ENCODE peak calls at places on chromosomes 7 and 10, in four cellular contexts. R is hepatocyte, Z is stomach, U is colonic mucosa. F is an unnamed sample.

GRCh38 chr10:3147117-3147820 is 25.3 kb downstream of the PITRM1 start:
- DNase-seq in U (no peak), R (no peak), Z (no peak), F (no peak)

GRCh38 chr10:48509061-48509772 is 95.7 kb downstream of the ARHGAP22 start:
- DNase-seq in Z (peak; percentile 11), U (peak; percentile 10), R (no peak), F (peak; percentile 50)

GRCh38 chr7:47357863-47358262 is 224.0 kb downstream of the TNS3 start:
- DNase-seq in R (no peak), Z (no peak), U (no peak), F (no peak)

GRCh38 chr10:105974803-105975456 is 1189.6 kb downstream of the SORCS1 start:
- DNase-seq in Z (peak; percentile 32), R (peak; percentile 57), U (no peak), F (no peak)

GRCh38 chr7:23759556-23760391 is 49.8 kb downstream of the STK31 start:
- DNase-seq in R (no peak), U (peak; percentile 29), Z (peak; percentile 56), F (no peak)

GRCh38 chr10:87816842-87817178 is 1.2 kb downstream of the ATAD1 start:
- DNase-seq in Z (no peak), U (no peak), R (no peak), F (no peak)

GRCh38 chr7:47827886-47828285 is 120.4 kb downstream of the PKD1L1 start:
- DNase-seq in U (no peak), Z (no peak), R (no peak), F (no peak)

GRCh38 chr10:33734393-33735110 is 400.1 kb upstream of the NRP1 start:
- DNase-seq in Z (no peak), U (no peak), R (no peak), F (no peak)

GRCh38 chr10:51168086-51168815 is 94.0 kb downstream of the PRKG1 start:
- DNase-seq in R (no peak), Z (no peak), U (no peak), F (no peak)

GRCh38 chr7:90262438-90262837 is 17.5 kb downstream of the CFAP69 start:
- DNase-seq in R (peak; percentile 38), Z (no peak), U (no peak), F (no peak)

GRCh38 chr10:70762441-70763177 is 22.6 kb downstream of the TBATA start:
- DNase-seq in R (no peak), U (no peak), Z (no peak), F (no peak)

GRCh38 chr7:114345494-114345893 is 69.1 kb upstream of the FOXP2 start:
- DNase-seq in U (no peak), Z (no peak), R (no peak), F (no peak)

GRCh38 chr7:100465702-100466311 is 1.7 kb upstream of the SPACDR start:
- DNase-seq in R (peak; percentile 83), U (peak; percentile 56), Z (peak; percentile 87), F (peak; percentile 84)

GRCh38 chr7:17370901-17371550 is 72.6 kb downstream of the AHR start:
- DNase-seq in U (no peak), R (no peak), Z (no peak), F (no peak)

GRCh38 chr7:148575640-148576411 is 14.7 kb upstream of the C7orf33 start:
- DNase-seq in U (peak; percentile 69), Z (peak; percentile 80), R (peak; percentile 75), F (no peak)

GRCh38 chr7:34453150-34453549 is 204.9 kb upstream of the NPSR1 start:
- DNase-seq in U (no peak), R (no peak), Z (no peak), F (no peak)

GRCh38 chr7:6730343-6730633 is 23.5 kb upstream of the ZNF12 start:
- DNase-seq in R (peak; percentile 49), U (no peak), Z (no peak), F (no peak)

GRCh38 chr10:191703-192518 is 56.7 kb downstream of the ZMYND11 start:
- DNase-seq in R (no peak), Z (no peak), U (no peak), F (no peak)

GRCh38 chr7:30924624-30925023 is 13.0 kb downstream of the AQP1 start:
- DNase-seq in R (no peak), Z (peak; percentile 9), U (no peak), F (no peak)

GRCh38 chr7:108973075-108973474 is 403.4 kb downstream of the DNAJB9 start:
- DNase-seq in Z (no peak), R (peak; percentile 45), U (no peak), F (no peak)

GRCh38 chr7:107833619-107834230 is 30.7 kb upstream of the SLC26A3 start:
- DNase-seq in U (no peak), Z (no peak), R (no peak), F (no peak)

GRCh38 chr7:37054631-37055300 is 330.5 kb upstream of the AOAH start:
- DNase-seq in Z (no peak), R (no peak), U (no peak), F (no peak)

GRCh38 chr7:123627859-123628258 is 26.2 kb downstream of the ASB15 start:
- DNase-seq in U (no peak), R (no peak), Z (no peak), F (no peak)

GRCh38 chr7:142338633-142339501 is 81.0 kb upstream of the PRSS58 start:
- DNase-seq in R (no peak), Z (no peak), U (no peak), F (no peak)

GRCh38 chr10:4561301-4561700 is 264.7 kb upstream of the AKR1E2 start:
- DNase-seq in Z (no peak), R (no peak), U (no peak), F (no peak)

GRCh38 chr7:3300221-3300650 is 816 bp upstream of the SDK1 start:
- DNase-seq in R (peak; percentile 47), Z (no peak), U (no peak), F (peak; percentile 76)

GRCh38 chr10:124646483-124647352 is 97.5 kb downstream of the FAM53B start:
- DNase-seq in U (peak; percentile 60), Z (peak; percentile 88), R (peak; percentile 80), F (peak; percentile 83)

DNA sequence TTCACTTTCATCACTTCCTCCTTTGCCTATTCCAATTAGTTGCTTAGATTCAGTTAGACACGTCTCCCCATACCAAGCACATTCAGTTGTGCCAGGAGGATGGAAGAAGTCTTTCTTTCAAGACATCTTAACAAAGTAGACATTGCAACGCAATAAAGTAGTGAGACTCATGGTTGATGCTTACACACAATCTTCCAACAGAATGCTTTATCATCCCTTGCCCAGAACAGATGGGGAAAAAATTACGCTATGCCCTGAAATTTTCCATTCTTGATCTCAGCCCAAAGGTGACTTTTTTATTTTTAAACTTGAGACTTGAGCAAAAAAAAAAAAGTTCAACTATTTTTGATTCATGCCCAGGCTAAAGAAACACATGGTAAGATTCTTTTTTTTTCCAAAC is 74.9 kb downstream of the KCNMA1 start:
- DNase-seq in U (no peak), R (no peak), Z (no peak), F (no peak)
- H3K4me3 ChIP-seq in U (no peak overlapping the region), R (no peak overlapping the region), Z (no peak overlapping the region), F (no peak overlapping the region)

GRCh38 chr10:7605565-7606295 is 61.0 kb downstream of the ITIH5 start:
- DNase-seq in R (peak; percentile 24), U (no peak), Z (no peak), F (peak; percentile 40)

GRCh38 chr10:7606977-7607404 is 59.8 kb downstream of the ITIH5 start:
- DNase-seq in R (peak; percentile 58), Z (no peak), U (no peak), F (peak; percentile 58)

GRCh38 chr10:7596356-7596755 is 70.4 kb downstream of the ITIH5 start:
- DNase-seq in R (no peak), U (no peak), Z (no peak), F (no peak)

GRCh38 chr10:7601023-7601656 is 65.6 kb downstream of the ITIH5 start:
- DNase-seq in R (no peak), Z (no peak), U (no peak), F (peak; percentile 54)
- H3K27ac ChIP-seq in R (no peak overlapping the region), Z (peak overlapping the region; percentile 49), U (no peak overlapping the region), F (peak overlapping the region; percentile 7)

DNA sequence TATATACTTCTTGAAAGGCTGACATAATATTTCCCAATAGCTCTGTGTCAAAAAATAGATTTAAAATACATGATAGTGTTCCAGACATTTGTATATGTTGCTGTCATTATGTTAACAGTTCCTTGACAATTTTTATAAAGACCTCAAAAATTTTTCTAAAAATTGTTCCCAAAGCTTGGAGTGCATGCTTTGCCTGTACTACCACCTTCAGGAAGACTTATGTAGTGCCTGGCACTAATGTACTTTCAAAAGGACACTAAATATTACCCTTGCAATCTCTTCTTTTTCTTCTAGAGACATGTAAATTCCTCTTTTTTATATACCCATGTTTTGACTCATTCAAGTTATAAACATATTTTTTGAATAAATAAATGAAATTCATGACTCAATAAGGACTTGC is 48.0 kb upstream of the SP8 start:
- DNase-seq in Z (no peak), U (no peak), R (no peak), F (no peak)
- TF ChIP-seq CTCF in Z (no peak), U (no peak), R (peak; percentile 34), F (no peak)

GRCh38 chr7:986766-987722 is 4.1 kb downstream of the CYP2W1 start:
- DNase-seq in U (no peak), Z (no peak), R (no peak), F (no peak)

GRCh38 chr7:987909-988308 is 4.9 kb downstream of the CYP2W1 start:
- DNase-seq in U (no peak), R (no peak), Z (no peak), F (no peak)

GRCh38 chr7:990352-991005 is 7.5 kb downstream of the CYP2W1 start:
- DNase-seq in U (no peak), R (no peak), Z (no peak), F (no peak)

GRCh38 chr7:988963-989529 is 6.1 kb downstream of the CYP2W1 start:
- DNase-seq in U (no peak), Z (no peak), R (no peak), F (no peak)

GRCh38 chr7:988426-988911 is 5.5 kb downstream of the CYP2W1 start:
- DNase-seq in Z (peak; percentile 50), U (no peak), R (peak; percentile 60), F (no peak)
- H3K4me3 ChIP-seq in Z (no peak overlapping the region), U (no peak overlapping the region), R (no peak overlapping the region), F (no peak overlapping the region)

GRCh38 chr10:80182986-80183385 is 22.4 kb downstream of the ANXA11 start:
- DNase-seq in U (no peak), R (no peak), Z (no peak), F (no peak)

GRCh38 chr10:80174641-80175395 is 30.5 kb downstream of the ANXA11 start:
- DNase-seq in U (no peak), R (no peak), Z (no peak), F (no peak)

GRCh38 chr10:80173441-80173840 is 31.9 kb downstream of the ANXA11 start:
- DNase-seq in Z (no peak), U (no peak), R (no peak), F (no peak)

GRCh38 chr10:80176526-80176925 is 28.8 kb downstream of the ANXA11 start:
- DNase-seq in U (no peak), R (no peak), Z (no peak), F (no peak)

GRCh38 chr10:80177781-80178636 is 27.3 kb downstream of the ANXA11 start:
- DNase-seq in Z (no peak), R (no peak), U (no peak), F (no peak)
- H3K27ac ChIP-seq in Z (peak overlapping the region; percentile 37), R (peak overlapping the region; percentile 56), U (no peak overlapping the region), F (peak overlapping the region; percentile 43)